ENCODE peak calls at places on chromosomes 5 and 9, in six cellular contexts. Q is skeletal muscle cell, E is NCI-H774, W is dermis blood vessel endothelial cell, C is aorta, B is occipital lobe. R is an unnamed sample.

GRCh38 chr5:181260720-181261319 is at the start of gene TRIM52:
- DNase-seq in Q (peak; percentile 72), E (no peak), W (peak; percentile 95), C (peak; percentile 97), B (no peak), R (no peak)

GRCh38 chr5:105754056-105754455 is 1916.7 kb downstream of the EFNA5 start:
- DNase-seq in Q (peak; percentile 1), E (no peak), W (no peak), C (no peak), B (no peak), R (peak; percentile 9)

GRCh38 chr9:36738318-36738975 is 165.8 kb downstream of the MELK start:
- DNase-seq in Q (no peak), E (no peak), W (peak; percentile 6), C (no peak), B (no peak), R (no peak)

GRCh38 chr5:76942581-76942980 is 10.3 kb upstream of the CRHBP start:
- DNase-seq in Q (peak; percentile 46), E (no peak), W (no peak), C (no peak), B (no peak), R (no peak)

GRCh38 chr5:145978672-145979071 is 42.3 kb downstream of the SH3RF2 start:
- DNase-seq in Q (no peak), E (no peak), W (no peak), C (no peak), B (no peak), R (no peak)

GRCh38 chr5:124156408-124157027 is 589.9 kb downstream of the ZNF608 start:
- DNase-seq in Q (peak; percentile 41), E (no peak), W (peak; percentile 50), C (no peak), B (no peak), R (no peak)

GRCh38 chr5:149749481-149750365 is 19.6 kb downstream of the PPARGC1B start:
- DNase-seq in Q (no peak), E (no peak), W (no peak), C (no peak), B (no peak), R (no peak)

GRCh38 chr9:121640076-121640475 is 11.4 kb upstream of the DAB2IP start:
- DNase-seq in Q (no peak), E (no peak), W (peak; percentile 80), C (peak; percentile 87), B (peak; percentile 31), R (no peak)

GRCh38 chr9:119370816-119371215 is 1.6 kb upstream of the BRINP1 start:
- DNase-seq in Q (no peak), E (no peak), W (peak; percentile 59), C (peak; percentile 82), B (no peak), R (no peak)

GRCh38 chr5:170131235-170131634 is 25.5 kb downstream of the FOXI1 start:
- DNase-seq in Q (no peak), E (no peak), W (no peak), C (no peak), B (no peak), R (no peak)

GRCh38 chr5:55533806-55534435 is 843 bp downstream of the PLPP1 start:
- DNase-seq in Q (peak; percentile 21), E (peak; percentile 32), W (peak; percentile 66), C (no peak), B (no peak), R (peak; percentile 7)

GRCh38 chr5:97229688-97230285 is 46.7 kb upstream of the RIOK2 start:
- DNase-seq in Q (no peak), E (no peak), W (no peak), C (no peak), B (no peak), R (no peak)

GRCh38 chr5:140321796-140322195 is 18.9 kb upstream of the PFDN1 start:
- DNase-seq in Q (no peak), E (no peak), W (no peak), C (no peak), B (no peak), R (no peak)

GRCh38 chr5:92979716-92980115 is 601.3 kb downstream of the NR2F1-AS1 start:
- DNase-seq in Q (no peak), E (no peak), W (no peak), C (no peak), B (no peak), R (no peak)

GRCh38 chr5:24623018-24623417 is 21.8 kb downstream of the CDH10 start:
- DNase-seq in Q (no peak), E (no peak), W (no peak), C (no peak), B (no peak), R (no peak)

GRCh38 chr9:2116073-2116472 is 100.9 kb downstream of the SMARCA2 start:
- DNase-seq in Q (no peak), E (no peak), W (peak; percentile 35), C (no peak), B (no peak), R (no peak)

GRCh38 chr9:108662935-108663334 is 192.9 kb downstream of the ACTL7B start:
- DNase-seq in Q (no peak), E (no peak), W (no peak), C (no peak), B (no peak), R (no peak)

GRCh38 chr9:84697494-84698114 is 28.1 kb downstream of the NTRK2 start:
- DNase-seq in Q (no peak), E (peak; percentile 45), W (peak; percentile 61), C (peak; percentile 92), B (peak; percentile 55), R (no peak)

GRCh38 chr5:116488334-116488733 is 86.3 kb downstream of the SEMA6A start:
- DNase-seq in Q (no peak), E (no peak), W (no peak), C (no peak), B (no peak), R (no peak)

GRCh38 chr5:179317411-179318192 is 27.7 kb downstream of the ADAMTS2 start:
- DNase-seq in Q (no peak), E (no peak), W (no peak), C (peak; percentile 63), B (no peak), R (no peak)

GRCh38 chr5:154567155-154567554 is 89.1 kb upstream of the HAND1 start:
- DNase-seq in Q (no peak), E (no peak), W (no peak), C (no peak), B (no peak), R (no peak)

GRCh38 chr5:151094054-151094858 is 13.4 kb upstream of the TNIP1 start:
- DNase-seq in Q (no peak), E (no peak), W (peak; percentile 44), C (no peak), B (no peak), R (no peak)

GRCh38 chr5:163880307-163880706 is 374.9 kb downstream of the MAT2B start:
- DNase-seq in Q (peak; percentile 41), E (no peak), W (no peak), C (no peak), B (no peak), R (peak; percentile 75)

GRCh38 chr5:1203311-1203967 is 2.0 kb downstream of the SLC6A19 start:
- DNase-seq in Q (no peak), E (no peak), W (no peak), C (peak; percentile 64), B (no peak), R (no peak)

GRCh38 chr9:82810902-82811301 is 252.0 kb downstream of the RASEF start:
- DNase-seq in Q (peak; percentile 23), E (no peak), W (no peak), C (no peak), B (no peak), R (peak; percentile 41)

GRCh38 chr9:123757547-123757946 is 172.4 kb downstream of the DENND1A start:
- DNase-seq in Q (no peak), E (no peak), W (no peak), C (no peak), B (no peak), R (no peak)

GRCh38 chr9:136671646-136672430 is 9.1 kb downstream of the EGFL7 start:
- DNase-seq in Q (no peak), E (no peak), W (peak; percentile 64), C (no peak), B (no peak), R (no peak)

R was measured in retinal pigment epithelial cell.